ENCODE peak calls at places on chromosome 10, in four cellular contexts. One of them, this sample, is unnamed.

GRCh38 chr10:93954726-93955363 is 38.9 kb upstream of the PLCE1 start:
- DNase-seq in neural progenitor cell: no peak
- DNase-seq in trophoblast cell: no peak
- DNase-seq in CD8-positive, alpha-beta memory T cell: no peak
- DNase-seq in this sample: peak; percentile 56

GRCh38 chr10:15344256-15344875 is 26.7 kb downstream of the FAM171A1 start:
- DNase-seq in neural progenitor cell: no peak
- DNase-seq in trophoblast cell: no peak
- DNase-seq in CD8-positive, alpha-beta memory T cell: no peak
- DNase-seq in this sample: no peak

GRCh38 chr10:94010886-94011285 is 17.2 kb downstream of the PLCE1 start:
- DNase-seq in neural progenitor cell: no peak
- DNase-seq in trophoblast cell: peak; percentile 55
- DNase-seq in CD8-positive, alpha-beta memory T cell: no peak
- DNase-seq in this sample: no peak

GRCh38 chr10:50326757-50327701 is 75.7 kb upstream of the ASAH2 start:
- DNase-seq in neural progenitor cell: no peak
- DNase-seq in trophoblast cell: peak; percentile 33
- DNase-seq in CD8-positive, alpha-beta memory T cell: no peak
- DNase-seq in this sample: no peak

GRCh38 chr10:13857465-13857864 is 270.7 kb downstream of the PRPF18 start:
- DNase-seq in neural progenitor cell: no peak
- DNase-seq in trophoblast cell: no peak
- DNase-seq in CD8-positive, alpha-beta memory T cell: no peak
- DNase-seq in this sample: no peak

GRCh38 chr10:111968624-111969023 is 214.9 kb downstream of the GPAM start:
- DNase-seq in neural progenitor cell: no peak
- DNase-seq in trophoblast cell: no peak
- DNase-seq in CD8-positive, alpha-beta memory T cell: no peak
- DNase-seq in this sample: no peak

GRCh38 chr10:79184141-79184625 is 115.4 kb downstream of the ZMIZ1 start:
- DNase-seq in neural progenitor cell: no peak
- DNase-seq in trophoblast cell: peak; percentile 49
- DNase-seq in CD8-positive, alpha-beta memory T cell: no peak
- DNase-seq in this sample: peak; percentile 97

GRCh38 chr10:96501985-96502384 is 11.7 kb downstream of the TLL2 start:
- DNase-seq in neural progenitor cell: no peak
- DNase-seq in trophoblast cell: peak; percentile 12
- DNase-seq in CD8-positive, alpha-beta memory T cell: no peak
- DNase-seq in this sample: no peak

GRCh38 chr10:9621216-9621615 is 1396.5 kb upstream of the CELF2 start:
- DNase-seq in neural progenitor cell: no peak
- DNase-seq in trophoblast cell: no peak
- DNase-seq in CD8-positive, alpha-beta memory T cell: no peak
- DNase-seq in this sample: no peak

GRCh38 chr10:62851449-62851848 is 35.3 kb upstream of the EGR2 start:
- DNase-seq in neural progenitor cell: peak; percentile 46
- DNase-seq in trophoblast cell: peak; percentile 12
- DNase-seq in CD8-positive, alpha-beta memory T cell: no peak
- DNase-seq in this sample: no peak

GRCh38 chr10:93616844-93617360 is 4.6 kb downstream of the PDE6C start:
- DNase-seq in neural progenitor cell: no peak
- DNase-seq in trophoblast cell: no peak
- DNase-seq in CD8-positive, alpha-beta memory T cell: no peak
- DNase-seq in this sample: no peak

GRCh38 chr10:80454526-80455460 is 683 bp downstream of the TSPAN14 start:
- DNase-seq in neural progenitor cell: peak; percentile 56
- DNase-seq in trophoblast cell: peak; percentile 48
- DNase-seq in CD8-positive, alpha-beta memory T cell: peak; percentile 45
- DNase-seq in this sample: no peak

GRCh38 chr10:79101560-79101971 is 32.8 kb downstream of the ZMIZ1 start:
- DNase-seq in neural progenitor cell: no peak
- DNase-seq in trophoblast cell: no peak
- DNase-seq in CD8-positive, alpha-beta memory T cell: no peak
- DNase-seq in this sample: no peak

GRCh38 chr10:50990568-50991495 is 83.5 kb upstream of the PRKG1 start:
- DNase-seq in neural progenitor cell: peak; percentile 82
- DNase-seq in trophoblast cell: peak; percentile 11
- DNase-seq in CD8-positive, alpha-beta memory T cell: no peak
- DNase-seq in this sample: no peak

GRCh38 chr10:114174462-114175190 is 623 bp upstream of the CCDC186 start:
- DNase-seq in neural progenitor cell: peak; percentile 43
- DNase-seq in trophoblast cell: peak; percentile 41
- DNase-seq in CD8-positive, alpha-beta memory T cell: no peak
- DNase-seq in this sample: no peak

GRCh38 chr10:88897019-88897853 is 17.2 kb downstream of the STAMBPL1 start:
- DNase-seq in neural progenitor cell: no peak
- DNase-seq in trophoblast cell: peak; percentile 52
- DNase-seq in CD8-positive, alpha-beta memory T cell: no peak
- DNase-seq in this sample: no peak

GRCh38 chr10:99366666-99367065 is 37.5 kb downstream of the CNNM1 start:
- DNase-seq in neural progenitor cell: no peak
- DNase-seq in trophoblast cell: no peak
- DNase-seq in CD8-positive, alpha-beta memory T cell: no peak
- DNase-seq in this sample: no peak
- H3K27me3 ChIP-seq in neural progenitor cell: peaks cover 4% of the 10 kb centered on the region
- H3K27me3 ChIP-seq in trophoblast cell: no peaks in the 10 kb centered on the region
- H3K27me3 ChIP-seq in CD8-positive, alpha-beta memory T cell: no peaks in the 10 kb centered on the region
- H3K27me3 ChIP-seq in this sample: no peaks in the 10 kb centered on the region

GRCh38 chr10:43695730-43696129 is 47.0 kb upstream of the ZNF32 start:
- DNase-seq in neural progenitor cell: no peak
- DNase-seq in trophoblast cell: no peak
- DNase-seq in CD8-positive, alpha-beta memory T cell: no peak
- DNase-seq in this sample: no peak

GRCh38 chr10:43694526-43694925 is 45.8 kb upstream of the ZNF32 start:
- DNase-seq in neural progenitor cell: no peak
- DNase-seq in trophoblast cell: no peak
- DNase-seq in CD8-positive, alpha-beta memory T cell: no peak
- DNase-seq in this sample: no peak

GRCh38 chr10:43698156-43698555 is 49.5 kb upstream of the ZNF32 start:
- DNase-seq in neural progenitor cell: no peak
- DNase-seq in trophoblast cell: no peak
- DNase-seq in CD8-positive, alpha-beta memory T cell: no peak
- DNase-seq in this sample: no peak

GRCh38 chr10:43695321-43695720 is 46.6 kb upstream of the ZNF32 start:
- DNase-seq in neural progenitor cell: no peak
- DNase-seq in trophoblast cell: no peak
- DNase-seq in CD8-positive, alpha-beta memory T cell: no peak
- DNase-seq in this sample: no peak

DNA sequence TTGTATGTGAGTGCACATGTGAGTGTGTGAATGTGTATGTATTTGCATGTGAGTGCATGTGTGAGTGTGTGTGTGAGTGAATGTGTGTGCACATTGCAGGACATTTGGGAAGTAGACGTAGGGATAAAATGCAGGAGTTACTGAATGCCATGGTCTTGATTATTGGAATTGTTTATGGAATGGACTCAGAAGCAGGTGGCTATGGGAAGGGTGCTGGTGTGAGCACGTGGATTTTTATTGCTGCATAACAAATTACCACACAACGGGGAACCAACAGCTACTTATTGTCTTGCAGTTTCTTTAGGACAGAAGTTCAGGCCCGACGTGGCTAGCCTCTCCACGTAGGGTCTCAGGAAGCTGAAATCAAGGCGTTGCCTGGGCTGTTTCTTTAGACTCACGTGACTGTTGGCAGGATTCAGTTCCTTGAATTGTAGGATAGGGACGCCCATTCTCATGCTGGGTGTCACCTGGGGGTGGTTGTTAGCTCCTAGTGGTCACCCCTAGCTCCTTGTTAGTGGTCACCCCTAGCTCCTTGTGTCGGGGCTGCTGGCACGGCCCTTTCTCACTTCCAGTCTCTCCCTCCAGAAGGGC is 48.3 kb upstream of the ZNF32 start:
- DNase-seq in neural progenitor cell: no peak
- DNase-seq in trophoblast cell: no peak
- DNase-seq in CD8-positive, alpha-beta memory T cell: no peak
- DNase-seq in this sample: no peak
- H3K4me1 ChIP-seq in neural progenitor cell: no peaks in the 10 kb centered on the region
- H3K4me1 ChIP-seq in trophoblast cell: peaks cover 4% of the 10 kb centered on the region
- H3K4me1 ChIP-seq in CD8-positive, alpha-beta memory T cell: no peaks in the 10 kb centered on the region
- H3K4me1 ChIP-seq in this sample: no peaks in the 10 kb centered on the region

GRCh38 chr10:128688154-128688553 is 561.9 kb upstream of the MKI67 start:
- DNase-seq in neural progenitor cell: no peak
- DNase-seq in trophoblast cell: no peak
- DNase-seq in CD8-positive, alpha-beta memory T cell: no peak
- DNase-seq in this sample: no peak

GRCh38 chr10:128686638-128687278 is 560.5 kb upstream of the MKI67 start:
- DNase-seq in neural progenitor cell: no peak
- DNase-seq in trophoblast cell: no peak
- DNase-seq in CD8-positive, alpha-beta memory T cell: no peak
- DNase-seq in this sample: no peak

GRCh38 chr10:128687408-128687807 is 561.2 kb upstream of the MKI67 start:
- DNase-seq in neural progenitor cell: no peak
- DNase-seq in trophoblast cell: no peak
- DNase-seq in CD8-positive, alpha-beta memory T cell: no peak
- DNase-seq in this sample: no peak

DNA sequence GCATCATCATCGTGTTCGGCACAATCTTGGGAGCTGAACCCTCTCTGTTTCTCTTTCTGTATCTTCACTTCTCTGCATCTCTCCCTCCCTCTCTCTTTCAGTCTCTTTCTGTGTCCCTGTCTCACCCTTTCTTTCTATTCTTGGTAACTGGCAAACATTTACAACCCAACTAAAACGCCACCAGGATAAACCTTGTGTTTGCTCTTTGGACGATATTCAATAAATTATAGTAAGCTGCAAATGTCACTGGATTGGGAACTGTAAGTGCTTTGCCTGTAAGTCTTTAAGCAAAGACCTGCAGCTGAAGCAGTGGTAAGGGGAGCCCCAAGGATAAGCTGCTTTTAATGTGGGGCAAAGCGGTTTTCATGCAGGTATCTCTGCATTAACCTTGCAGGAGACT is 558.0 kb upstream of the MKI67 start:
- DNase-seq in neural progenitor cell: no peak
- DNase-seq in trophoblast cell: no peak
- DNase-seq in CD8-positive, alpha-beta memory T cell: no peak
- DNase-seq in this sample: no peak
- H3K9me3 ChIP-seq in neural progenitor cell: no peaks in the 10 kb centered on the region
- H3K9me3 ChIP-seq in trophoblast cell: no peaks in the 10 kb centered on the region
- H3K9me3 ChIP-seq in CD8-positive, alpha-beta memory T cell: no peaks in the 10 kb centered on the region
- H3K9me3 ChIP-seq in this sample: peaks cover 2% of the 10 kb centered on the region

GRCh38 chr10:102410427-102411073 is 8.0 kb downstream of the PSD start:
- DNase-seq in neural progenitor cell: peak; percentile 60
- DNase-seq in trophoblast cell: peak; percentile 44
- DNase-seq in CD8-positive, alpha-beta memory T cell: peak; percentile 63
- DNase-seq in this sample: peak; percentile 41

GRCh38 chr10:102413053-102413705 is 5.4 kb downstream of the PSD start:
- DNase-seq in neural progenitor cell: peak; percentile 88
- DNase-seq in trophoblast cell: no peak
- DNase-seq in CD8-positive, alpha-beta memory T cell: peak; percentile 43
- DNase-seq in this sample: no peak

GRCh38 chr10:102409604-102410426 is 8.8 kb downstream of the PSD start:
- DNase-seq in neural progenitor cell: no peak
- DNase-seq in trophoblast cell: peak; percentile 46
- DNase-seq in CD8-positive, alpha-beta memory T cell: no peak
- DNase-seq in this sample: no peak

GRCh38 chr10:102412293-102412692 is 6.3 kb downstream of the PSD start:
- DNase-seq in neural progenitor cell: no peak
- DNase-seq in trophoblast cell: no peak
- DNase-seq in CD8-positive, alpha-beta memory T cell: no peak
- DNase-seq in this sample: no peak

DNA sequence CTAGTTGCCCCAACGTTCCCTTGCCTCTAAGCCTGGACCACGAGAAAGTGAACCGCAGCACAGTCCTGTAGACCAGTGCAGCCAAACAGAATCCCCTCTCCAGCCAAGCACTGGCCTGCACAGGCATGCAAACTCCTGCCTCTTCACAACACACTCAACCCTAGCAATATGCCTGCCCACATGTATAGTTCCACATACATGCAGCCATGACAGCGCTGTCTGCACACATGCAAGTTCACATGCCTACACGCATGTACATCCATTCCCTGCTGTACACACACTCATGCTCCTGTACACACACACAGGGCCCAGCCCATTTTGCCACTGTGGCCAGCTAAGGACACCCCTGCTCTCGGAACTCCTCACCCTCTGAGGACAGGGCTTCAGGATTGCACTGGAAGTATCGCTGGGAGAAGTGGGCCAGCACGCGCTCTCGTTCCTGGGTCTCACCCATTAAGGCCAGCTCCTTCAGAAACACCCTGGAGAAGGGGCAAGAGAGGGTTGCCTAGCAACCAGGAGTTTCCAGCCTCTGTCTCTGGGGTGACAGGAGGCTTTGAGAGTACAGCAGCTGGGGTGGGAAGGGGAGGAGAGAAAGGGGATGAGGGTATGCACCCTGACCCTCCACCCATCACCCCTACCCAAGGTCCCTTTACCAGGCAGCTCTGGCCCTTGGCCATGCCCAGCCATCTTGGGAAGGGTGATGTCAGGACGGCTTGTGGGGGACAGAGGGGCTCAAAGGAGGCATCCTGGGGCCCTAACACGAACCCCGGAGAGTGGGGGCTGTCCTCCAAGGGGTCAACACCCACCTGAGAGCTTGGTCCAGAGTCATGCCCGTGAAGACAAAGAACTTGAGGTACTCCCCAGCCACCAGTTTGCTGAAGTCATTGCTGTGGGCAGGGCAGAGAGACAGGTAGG is 7.0 kb downstream of the PSD start:
- DNase-seq in neural progenitor cell: no peak
- DNase-seq in trophoblast cell: no peak
- DNase-seq in CD8-positive, alpha-beta memory T cell: no peak
- DNase-seq in this sample: no peak
- H3K27me3 ChIP-seq in neural progenitor cell: peaks cover 64% of the 10 kb centered on the region
- H3K27me3 ChIP-seq in trophoblast cell: peaks cover 46% of the 10 kb centered on the region
- H3K27me3 ChIP-seq in CD8-positive, alpha-beta memory T cell: peaks cover 37% of the 10 kb centered on the region
- H3K27me3 ChIP-seq in this sample: peaks cover 79% of the 10 kb centered on the region

GRCh38 chr10:68139451-68140272 is 30.4 kb downstream of the MYPN start:
- DNase-seq in neural progenitor cell: no peak
- DNase-seq in trophoblast cell: no peak
- DNase-seq in CD8-positive, alpha-beta memory T cell: no peak
- DNase-seq in this sample: no peak

GRCh38 chr10:68135362-68135761 is 26.1 kb downstream of the MYPN start:
- DNase-seq in neural progenitor cell: no peak
- DNase-seq in trophoblast cell: no peak
- DNase-seq in CD8-positive, alpha-beta memory T cell: no peak
- DNase-seq in this sample: no peak

GRCh38 chr10:68135922-68136718 is 26.8 kb downstream of the MYPN start:
- DNase-seq in neural progenitor cell: no peak
- DNase-seq in trophoblast cell: peak; percentile 78
- DNase-seq in CD8-positive, alpha-beta memory T cell: no peak
- DNase-seq in this sample: peak; percentile 97

GRCh38 chr10:68137174-68137573 is 27.9 kb downstream of the MYPN start:
- DNase-seq in neural progenitor cell: no peak
- DNase-seq in trophoblast cell: no peak
- DNase-seq in CD8-positive, alpha-beta memory T cell: no peak
- DNase-seq in this sample: no peak

GRCh38 chr10:68138526-68138925 is 29.2 kb downstream of the MYPN start:
- DNase-seq in neural progenitor cell: no peak
- DNase-seq in trophoblast cell: no peak
- DNase-seq in CD8-positive, alpha-beta memory T cell: no peak
- DNase-seq in this sample: no peak
- H3K4me1 ChIP-seq in neural progenitor cell: no peaks in the 10 kb centered on the region
- H3K4me1 ChIP-seq in trophoblast cell: no peaks in the 10 kb centered on the region
- H3K4me1 ChIP-seq in CD8-positive, alpha-beta memory T cell: no peaks in the 10 kb centered on the region
- H3K4me1 ChIP-seq in this sample: peaks cover 43% of the 10 kb centered on the region

GRCh38 chr10:131804551-131805295 is 96.1 kb upstream of the PPP2R2D start:
- DNase-seq in neural progenitor cell: no peak
- DNase-seq in trophoblast cell: no peak
- DNase-seq in CD8-positive, alpha-beta memory T cell: no peak
- DNase-seq in this sample: peak; percentile 33
- H3K9me3 ChIP-seq in neural progenitor cell: peaks cover 1% of the 10 kb centered on the region
- H3K9me3 ChIP-seq in trophoblast cell: peaks cover 5% of the 10 kb centered on the region
- H3K9me3 ChIP-seq in CD8-positive, alpha-beta memory T cell: no peaks in the 10 kb centered on the region
- H3K9me3 ChIP-seq in this sample: no peaks in the 10 kb centered on the region